ENCODE peak calls at places on chromosomes 1 and 21, in six cellular contexts. L, K, T, C, F and U are unnamed samples.

GRCh38 chr1:34371829-34372532 is 195.3 kb downstream of the C1orf94 start:
- DNase-seq in K (no peak), L (no peak), F (no peak), T (no peak), C (no peak), U (no peak)

GRCh38 chr1:47317841-47318240 is 3.9 kb upstream of the STIL start:
- DNase-seq in C (no peak), K (peak), L (no peak), T (peak), F (no peak), U (no peak)

GRCh38 chr1:247297263-247298123 is 34.2 kb downstream of the ZNF496 start:
- DNase-seq in C (no peak), K (no peak), L (no peak), F (no peak), T (no peak), U (no peak)

GRCh38 chr1:10694274-10694632 is 102.2 kb downstream of the CASZ1 start:
- DNase-seq in L (peak), K (no peak), F (peak), T (no peak), C (peak), U (no peak)

GRCh38 chr1:162485236-162485635 is 12.4 kb upstream of the UHMK1 start:
- DNase-seq in K (no peak), C (no peak), L (no peak), F (no peak), T (no peak), U (no peak)

GRCh38 chr1:48236716-48237470 is 14.4 kb downstream of the SLC5A9 start:
- DNase-seq in T (no peak), C (peak), K (peak), L (no peak), F (peak), U (peak)

GRCh38 chr1:54857066-54857660 is 29.8 kb downstream of the DHCR24 start:
- DNase-seq in C (no peak), T (no peak), L (no peak), F (no peak), K (no peak), U (no peak)

GRCh38 chr1:28853033-28853742 is 41.2 kb downstream of the OPRD1 start:
- DNase-seq in K (no peak), T (no peak), C (no peak), F (no peak), L (peak), U (no peak)

GRCh38 chr21:45894107-45894810 is 87.3 kb upstream of the COL6A1 start:
- DNase-seq in C (no peak), L (no peak), F (no peak), K (peak), T (no peak), U (no peak)

GRCh38 chr21:39341249-39341923 is 7.5 kb downstream of the HMGN1 start:
- DNase-seq in T (no peak), K (no peak), L (no peak), F (no peak), C (no peak), U (no peak)

DNA sequence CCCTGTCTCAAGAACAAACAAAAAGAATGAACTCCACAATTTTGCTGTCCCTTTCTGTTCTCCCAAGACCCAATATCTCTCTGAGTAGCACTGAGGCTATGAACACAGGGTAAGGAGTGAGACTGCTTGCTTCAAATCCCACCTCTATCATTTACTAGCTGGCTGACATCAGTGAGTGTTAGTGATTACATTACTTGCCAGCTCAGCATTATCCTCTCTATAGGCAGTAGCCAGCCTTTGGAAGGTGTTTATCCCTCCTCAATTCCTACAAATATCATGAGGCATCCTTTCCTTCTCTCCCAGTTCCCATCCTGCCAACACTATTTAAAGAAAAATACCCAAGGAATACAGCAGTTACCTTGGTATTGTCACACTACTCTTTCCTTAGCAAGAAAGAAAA is 3.0 kb downstream of the PIK3C2B start:
- DNase-seq in L (no peak), T (no peak), C (no peak), K (no peak), F (no peak), U (no peak)
- H3K27ac ChIP-seq in L (no peak), T (peak), C (no peak), K (no peak), F (no peak), U (no peak)

GRCh38 chr1:17258116-17258757 is 9.3 kb downstream of the PADI3 start:
- DNase-seq in T (no peak), K (no peak), C (no peak), F (no peak), L (no peak), U (no peak)
- H3K27ac ChIP-seq in T (no peak), K (no peak), C (no peak), F (peak), L (no peak), U (no peak)

GRCh38 chr1:155071701-155072100 is 6.9 kb upstream of the EFNA3 start:
- DNase-seq in K (no peak), C (no peak), F (no peak), L (no peak), T (no peak), U (no peak)
- H3K27ac ChIP-seq in K (no peak), C (peak), F (peak), L (no peak), T (no peak), U (peak)

GRCh38 chr1:30837653-30838052 is 70.9 kb downstream of the SDC3 start:
- DNase-seq in C (no peak), T (no peak), L (no peak), K (no peak), F (no peak), U (no peak)
- H3K27ac ChIP-seq in C (no peak), T (no peak), L (no peak), K (no peak), F (no peak), U (no peak)

DNA sequence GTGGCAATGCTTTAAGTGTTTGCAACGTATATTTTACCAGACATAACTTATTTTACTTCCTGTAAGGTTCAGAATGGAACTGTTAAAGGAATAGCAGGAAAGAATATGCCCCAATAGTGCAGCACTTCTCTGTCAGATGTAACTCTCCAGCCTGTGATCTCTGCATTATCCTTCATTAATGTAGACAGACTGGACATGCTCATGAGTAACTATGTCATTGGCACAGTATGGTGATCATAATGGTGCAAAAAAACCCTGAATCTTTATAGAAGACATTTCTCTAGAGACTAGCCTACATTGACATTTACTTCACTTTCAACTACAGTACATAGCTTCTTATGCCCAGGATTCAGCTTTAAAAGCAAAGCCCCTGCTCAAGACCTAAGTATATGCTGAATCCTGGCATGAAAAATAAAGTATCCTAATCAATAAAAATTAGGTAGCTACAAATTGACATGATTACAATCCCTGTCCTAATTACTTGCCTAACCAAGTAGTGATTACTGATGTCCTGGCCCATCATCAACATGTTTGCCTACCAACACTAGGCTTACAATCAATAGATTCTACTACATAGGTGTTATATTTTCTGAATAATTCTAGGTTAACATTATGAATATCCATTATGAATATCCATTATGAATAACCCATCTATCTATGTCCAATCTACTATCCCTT is 13.9 kb downstream of the COX20 start:
- DNase-seq in C (no peak), F (no peak), K (no peak), T (no peak), L (no peak), U (no peak)
- H3K27ac ChIP-seq in C (no peak), F (no peak), K (no peak), T (no peak), L (peak), U (no peak)

GRCh38 chr1:14778882-14779594 is 180.6 kb downstream of the KAZN start:
- DNase-seq in C (peak), F (no peak), L (no peak), T (no peak), K (peak), U (no peak)
- H3K27ac ChIP-seq in C (no peak), F (no peak), L (no peak), T (no peak), K (no peak), U (no peak)

GRCh38 chr1:159923203-159924024 is 1.9 kb downstream of the TAGLN2 start:
- DNase-seq in F (peak), L (peak), C (peak), K (peak), T (peak), U (peak)
- H3K27ac ChIP-seq in F (peak), L (peak), C (peak), K (peak), T (peak), U (peak)

DNA sequence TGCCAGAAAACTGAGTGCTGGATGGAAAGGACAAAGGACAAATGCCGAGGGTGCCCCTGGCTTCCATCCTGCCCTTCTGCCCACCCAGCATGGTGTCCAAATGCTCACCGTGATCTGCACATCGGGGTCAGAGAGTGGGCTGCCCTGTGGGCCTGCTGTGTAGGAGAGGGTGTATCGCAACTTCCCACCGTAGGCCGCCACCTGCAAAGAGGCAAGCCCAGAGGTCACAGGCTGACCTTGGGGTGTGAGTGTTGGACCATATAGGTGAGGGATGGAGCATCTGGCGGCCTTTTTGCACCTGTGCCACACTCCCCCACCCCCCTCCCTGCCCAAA is 53.5 kb downstream of the LDLRAD2 start:
- DNase-seq in F (no peak), T (no peak), L (no peak), C (no peak), K (no peak), U (no peak)
- H3K27ac ChIP-seq in F (no peak), T (no peak), L (no peak), C (no peak), K (no peak), U (no peak)

GRCh38 chr21:28745131-28746055 is 247.3 kb downstream of the LTN1 start:
- DNase-seq in C (peak), K (peak), F (peak), T (peak), L (peak), U (peak)
- H3K27ac ChIP-seq in C (no peak), K (peak), F (no peak), T (no peak), L (no peak), U (no peak)

GRCh38 chr1:236002572-236002971 is 62.3 kb downstream of the NID1 start:
- DNase-seq in C (no peak), K (no peak), L (no peak), F (no peak), T (no peak), U (no peak)
- H3K27ac ChIP-seq in C (no peak), K (no peak), L (no peak), F (no peak), T (no peak), U (no peak)